ENCODE peak calls at places on chromosomes 16 and 17, in four cellular contexts. One of them, this sample, is unnamed.

GRCh38 chr16:77385481-77385880 is 49.4 kb downstream of the ADAMTS18 start:
- DNase-seq in CD8-positive, alpha-beta T cell: no peak
- DNase-seq in mesendoderm: no peak
- DNase-seq in lower lobe of right lung: no peak
- DNase-seq in this sample: no peak

GRCh38 chr17:69909389-69909788 is 165.6 kb upstream of the KCNJ16 start:
- DNase-seq in CD8-positive, alpha-beta T cell: no peak
- DNase-seq in lower lobe of right lung: no peak
- DNase-seq in mesendoderm: no peak
- DNase-seq in this sample: no peak

GRCh38 chr17:7882629-7883028 is 6.0 kb upstream of the CHD3 start:
- DNase-seq in mesendoderm: no peak
- DNase-seq in CD8-positive, alpha-beta T cell: no peak
- DNase-seq in lower lobe of right lung: no peak
- DNase-seq in this sample: no peak

GRCh38 chr17:60545465-60546191 is 19.6 kb upstream of the APPBP2 start:
- DNase-seq in mesendoderm: no peak
- DNase-seq in lower lobe of right lung: no peak
- DNase-seq in CD8-positive, alpha-beta T cell: no peak
- DNase-seq in this sample: no peak

GRCh38 chr16:76748698-76749097 is 442.3 kb upstream of the MON1B start:
- DNase-seq in CD8-positive, alpha-beta T cell: no peak
- DNase-seq in lower lobe of right lung: no peak
- DNase-seq in mesendoderm: no peak
- DNase-seq in this sample: no peak

GRCh38 chr16:2482181-2483107 is 7.5 kb downstream of the TBC1D24 start:
- DNase-seq in CD8-positive, alpha-beta T cell: no peak
- DNase-seq in mesendoderm: no peak
- DNase-seq in lower lobe of right lung: peak; percentile 47
- DNase-seq in this sample: no peak

GRCh38 chr17:36534117-36534880 is at the start of gene MYO19:
- DNase-seq in CD8-positive, alpha-beta T cell: no peak
- DNase-seq in lower lobe of right lung: peak; percentile 80
- DNase-seq in mesendoderm: peak; percentile 92
- DNase-seq in this sample: peak; percentile 74

GRCh38 chr17:43442711-43443110 is 41.1 kb upstream of the DHX8 start:
- DNase-seq in mesendoderm: no peak
- DNase-seq in lower lobe of right lung: no peak
- DNase-seq in CD8-positive, alpha-beta T cell: no peak
- DNase-seq in this sample: no peak

GRCh38 chr16:4053663-4054479 is 62.4 kb downstream of the ADCY9 start:
- DNase-seq in CD8-positive, alpha-beta T cell: no peak
- DNase-seq in lower lobe of right lung: peak; percentile 71
- DNase-seq in mesendoderm: no peak
- DNase-seq in this sample: no peak

GRCh38 chr16:69865701-69866100 is 85.4 kb upstream of the CLEC18A start:
- DNase-seq in mesendoderm: peak; percentile 48
- DNase-seq in lower lobe of right lung: no peak
- DNase-seq in CD8-positive, alpha-beta T cell: no peak
- DNase-seq in this sample: no peak

GRCh38 chr17:2723997-2724782 is 12.6 kb upstream of the CLUH start:
- DNase-seq in CD8-positive, alpha-beta T cell: no peak
- DNase-seq in lower lobe of right lung: no peak
- DNase-seq in mesendoderm: peak; percentile 94
- DNase-seq in this sample: no peak

GRCh38 chr17:50939795-50940684 is 73.9 kb upstream of the TOB1 start:
- DNase-seq in CD8-positive, alpha-beta T cell: no peak
- DNase-seq in mesendoderm: no peak
- DNase-seq in lower lobe of right lung: peak; percentile 35
- DNase-seq in this sample: no peak

GRCh38 chr17:71071837-71072236 is 902.5 kb downstream of the KCNJ2 start:
- DNase-seq in CD8-positive, alpha-beta T cell: no peak
- DNase-seq in lower lobe of right lung: no peak
- DNase-seq in mesendoderm: peak; percentile 42
- DNase-seq in this sample: no peak

GRCh38 chr16:3098459-3099394 is at the start of gene ZSCAN10:
- DNase-seq in lower lobe of right lung: no peak
- DNase-seq in mesendoderm: peak; percentile 89
- DNase-seq in CD8-positive, alpha-beta T cell: no peak
- DNase-seq in this sample: no peak

GRCh38 chr17:62933986-62934385 is 32.0 kb upstream of the TANC2 start:
- DNase-seq in lower lobe of right lung: peak; percentile 65
- DNase-seq in CD8-positive, alpha-beta T cell: no peak
- DNase-seq in mesendoderm: no peak
- DNase-seq in this sample: no peak

GRCh38 chr17:35896011-35896587 is 15.9 kb upstream of the CCL5 start:
- DNase-seq in CD8-positive, alpha-beta T cell: no peak
- DNase-seq in mesendoderm: no peak
- DNase-seq in lower lobe of right lung: no peak
- DNase-seq in this sample: no peak

GRCh38 chr17:19703106-19703775 is 13.1 kb downstream of the SLC47A2 start:
- DNase-seq in mesendoderm: no peak
- DNase-seq in lower lobe of right lung: peak; percentile 66
- DNase-seq in CD8-positive, alpha-beta T cell: no peak
- DNase-seq in this sample: no peak

GRCh38 chr17:10327640-10328039 is 45.2 kb downstream of the MYH13 start:
- DNase-seq in CD8-positive, alpha-beta T cell: peak; percentile 46
- DNase-seq in lower lobe of right lung: peak; percentile 80
- DNase-seq in mesendoderm: peak; percentile 88
- DNase-seq in this sample: peak; percentile 27

GRCh38 chr16:74778646-74779045 is 4.0 kb upstream of the FA2H start:
- DNase-seq in CD8-positive, alpha-beta T cell: no peak
- DNase-seq in mesendoderm: no peak
- DNase-seq in lower lobe of right lung: no peak
- DNase-seq in this sample: no peak

GRCh38 chr17:64001763-64002529 is 3.8 kb downstream of the PRR29 start:
- DNase-seq in CD8-positive, alpha-beta T cell: no peak
- DNase-seq in mesendoderm: no peak
- DNase-seq in lower lobe of right lung: peak; percentile 79
- DNase-seq in this sample: no peak

GRCh38 chr16:86185089-86185488 is 286.1 kb downstream of the IRF8 start:
- DNase-seq in lower lobe of right lung: no peak
- DNase-seq in CD8-positive, alpha-beta T cell: no peak
- DNase-seq in mesendoderm: no peak
- DNase-seq in this sample: no peak

GRCh38 chr17:60554377-60554788 is 28.3 kb upstream of the APPBP2 start:
- DNase-seq in lower lobe of right lung: peak; percentile 75
- DNase-seq in CD8-positive, alpha-beta T cell: no peak
- DNase-seq in mesendoderm: no peak
- DNase-seq in this sample: no peak

GRCh38 chr16:50059669-50060068 is 6.1 kb upstream of the HEATR3 start:
- DNase-seq in mesendoderm: no peak
- DNase-seq in CD8-positive, alpha-beta T cell: no peak
- DNase-seq in lower lobe of right lung: no peak
- DNase-seq in this sample: no peak

GRCh38 chr16:12257926-12258561 is 281.5 kb downstream of the SNX29 start:
- DNase-seq in CD8-positive, alpha-beta T cell: no peak
- DNase-seq in lower lobe of right lung: no peak
- DNase-seq in mesendoderm: peak; percentile 56
- DNase-seq in this sample: no peak

DNA sequence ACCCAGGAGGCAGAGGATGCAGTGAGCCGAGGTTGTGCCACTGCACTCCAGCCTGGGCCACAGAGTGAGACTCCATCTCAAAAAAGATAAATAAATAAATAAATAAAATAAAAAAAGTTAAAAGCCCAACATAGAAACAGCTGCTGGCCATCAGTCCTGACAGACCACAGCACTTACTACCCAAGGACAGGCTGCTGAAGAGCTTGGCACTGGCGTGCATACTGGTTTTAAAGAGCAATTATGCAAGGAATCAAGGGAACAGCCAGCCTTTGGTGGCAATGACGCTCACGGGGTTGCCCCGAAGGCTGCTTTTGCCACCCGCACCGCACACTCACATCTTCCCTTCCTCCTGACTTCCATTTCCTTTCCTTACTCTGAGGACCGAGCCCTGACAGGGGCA is 4.2 kb downstream of the PLD6 start:
- DNase-seq in CD8-positive, alpha-beta T cell: no peak
- DNase-seq in mesendoderm: no peak
- DNase-seq in lower lobe of right lung: no peak
- DNase-seq in this sample: no peak
- H3K27ac ChIP-seq in CD8-positive, alpha-beta T cell: no peak overlapping the region
- H3K27ac ChIP-seq in mesendoderm: no peak overlapping the region
- H3K27ac ChIP-seq in lower lobe of right lung: no peak overlapping the region
- H3K27ac ChIP-seq in this sample: no peak overlapping the region

GRCh38 chr17:49752508-49752907 is 11.4 kb downstream of the FAM117A start:
- DNase-seq in CD8-positive, alpha-beta T cell: no peak
- DNase-seq in mesendoderm: no peak
- DNase-seq in lower lobe of right lung: no peak
- DNase-seq in this sample: no peak
- H3K4me1 ChIP-seq in CD8-positive, alpha-beta T cell: peaks cover 82% of the 10 kb centered on the region
- H3K4me1 ChIP-seq in mesendoderm: no peaks in the 10 kb centered on the region
- H3K4me1 ChIP-seq in lower lobe of right lung: peaks cover 26% of the 10 kb centered on the region
- H3K4me1 ChIP-seq in this sample: peaks cover 91% of the 10 kb centered on the region

GRCh38 chr16:89957214-89957785 is 8.7 kb downstream of the DEF8 start:
- DNase-seq in mesendoderm: no peak
- DNase-seq in CD8-positive, alpha-beta T cell: no peak
- DNase-seq in lower lobe of right lung: no peak
- DNase-seq in this sample: no peak
- H3K27ac ChIP-seq in mesendoderm: no peak overlapping the region
- H3K27ac ChIP-seq in CD8-positive, alpha-beta T cell: no peak overlapping the region
- H3K27ac ChIP-seq in lower lobe of right lung: peak overlapping the region; percentile 64
- H3K27ac ChIP-seq in this sample: no peak overlapping the region

GRCh38 chr16:30665830-30666190 is 7.6 kb downstream of the FBRS start:
- DNase-seq in mesendoderm: no peak
- DNase-seq in CD8-positive, alpha-beta T cell: no peak
- DNase-seq in lower lobe of right lung: no peak
- DNase-seq in this sample: no peak

GRCh38 chr16:30665155-30665829 is 7.1 kb downstream of the FBRS start:
- DNase-seq in mesendoderm: no peak
- DNase-seq in lower lobe of right lung: no peak
- DNase-seq in CD8-positive, alpha-beta T cell: no peak
- DNase-seq in this sample: no peak

GRCh38 chr16:30668393-30668792 is 10.2 kb downstream of the FBRS start:
- DNase-seq in lower lobe of right lung: no peak
- DNase-seq in mesendoderm: no peak
- DNase-seq in CD8-positive, alpha-beta T cell: no peak
- DNase-seq in this sample: no peak

GRCh38 chr16:30667361-30667905 is 9.2 kb downstream of the FBRS start:
- DNase-seq in CD8-positive, alpha-beta T cell: no peak
- DNase-seq in lower lobe of right lung: no peak
- DNase-seq in mesendoderm: no peak
- DNase-seq in this sample: no peak

GRCh38 chr16:30666681-30667080 is 8.4 kb downstream of the FBRS start:
- DNase-seq in lower lobe of right lung: no peak
- DNase-seq in mesendoderm: no peak
- DNase-seq in CD8-positive, alpha-beta T cell: no peak
- DNase-seq in this sample: no peak
- H3K4me1 ChIP-seq in lower lobe of right lung: peaks cover 23% of the 10 kb centered on the region
- H3K4me1 ChIP-seq in mesendoderm: no peaks in the 10 kb centered on the region
- H3K4me1 ChIP-seq in CD8-positive, alpha-beta T cell: peaks cover 24% of the 10 kb centered on the region
- H3K4me1 ChIP-seq in this sample: peaks cover 20% of the 10 kb centered on the region

GRCh38 chr16:506246-506546 is 21.3 kb upstream of the CAPN15 start:
- DNase-seq in lower lobe of right lung: no peak
- DNase-seq in CD8-positive, alpha-beta T cell: no peak
- DNase-seq in mesendoderm: no peak
- DNase-seq in this sample: no peak

GRCh38 chr16:502179-502943 is 25.2 kb upstream of the CAPN15 start:
- DNase-seq in mesendoderm: no peak
- DNase-seq in CD8-positive, alpha-beta T cell: no peak
- DNase-seq in lower lobe of right lung: no peak
- DNase-seq in this sample: no peak

GRCh38 chr16:503150-504071 is 24.1 kb upstream of the CAPN15 start:
- DNase-seq in CD8-positive, alpha-beta T cell: no peak
- DNase-seq in lower lobe of right lung: no peak
- DNase-seq in mesendoderm: no peak
- DNase-seq in this sample: no peak

GRCh38 chr16:507996-508395 is 19.5 kb upstream of the CAPN15 start:
- DNase-seq in mesendoderm: no peak
- DNase-seq in CD8-positive, alpha-beta T cell: no peak
- DNase-seq in lower lobe of right lung: no peak
- DNase-seq in this sample: no peak

DNA sequence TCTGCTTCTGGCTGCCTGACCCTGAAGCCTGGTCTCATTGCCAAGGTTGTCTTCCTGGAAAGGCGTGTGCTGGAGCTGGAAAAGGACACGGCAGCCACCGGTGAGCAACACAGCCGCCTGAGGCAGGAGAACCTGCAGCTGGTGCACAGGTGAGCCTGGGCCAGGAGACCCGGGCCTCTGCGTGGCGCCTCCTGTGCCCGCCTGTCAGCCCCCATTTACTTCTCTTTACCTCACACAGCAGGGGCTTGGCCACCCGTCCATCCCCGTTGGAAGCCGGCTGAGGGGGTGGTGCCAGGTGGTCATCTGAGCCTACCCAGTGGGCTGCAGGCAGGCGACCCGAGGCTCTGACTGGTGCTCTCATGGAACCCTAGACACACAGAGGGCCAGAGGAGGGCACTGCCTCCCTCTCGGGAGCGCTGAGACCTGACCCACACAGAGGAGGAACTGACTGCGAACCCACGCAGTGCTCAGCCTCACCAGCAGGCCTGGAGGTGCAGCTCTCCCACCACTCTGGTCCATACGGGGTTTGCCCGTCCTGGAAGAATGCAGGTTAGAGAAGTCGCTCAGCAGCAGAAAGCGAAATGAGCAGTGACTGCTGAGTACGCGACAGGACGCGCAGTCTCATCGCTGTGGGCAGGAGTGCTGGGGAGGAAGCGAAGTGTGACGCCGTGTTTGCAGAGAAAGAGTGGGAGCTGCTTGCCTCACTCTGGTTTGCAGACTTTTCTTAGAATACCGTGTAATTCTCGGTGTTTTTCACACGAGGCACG is 21.9 kb upstream of the CAPN15 start:
- DNase-seq in mesendoderm: no peak
- DNase-seq in CD8-positive, alpha-beta T cell: no peak
- DNase-seq in lower lobe of right lung: no peak
- DNase-seq in this sample: no peak
- H3K27ac ChIP-seq in mesendoderm: no peak overlapping the region
- H3K27ac ChIP-seq in CD8-positive, alpha-beta T cell: no peak overlapping the region
- H3K27ac ChIP-seq in lower lobe of right lung: no peak overlapping the region
- H3K27ac ChIP-seq in this sample: no peak overlapping the region

DNA sequence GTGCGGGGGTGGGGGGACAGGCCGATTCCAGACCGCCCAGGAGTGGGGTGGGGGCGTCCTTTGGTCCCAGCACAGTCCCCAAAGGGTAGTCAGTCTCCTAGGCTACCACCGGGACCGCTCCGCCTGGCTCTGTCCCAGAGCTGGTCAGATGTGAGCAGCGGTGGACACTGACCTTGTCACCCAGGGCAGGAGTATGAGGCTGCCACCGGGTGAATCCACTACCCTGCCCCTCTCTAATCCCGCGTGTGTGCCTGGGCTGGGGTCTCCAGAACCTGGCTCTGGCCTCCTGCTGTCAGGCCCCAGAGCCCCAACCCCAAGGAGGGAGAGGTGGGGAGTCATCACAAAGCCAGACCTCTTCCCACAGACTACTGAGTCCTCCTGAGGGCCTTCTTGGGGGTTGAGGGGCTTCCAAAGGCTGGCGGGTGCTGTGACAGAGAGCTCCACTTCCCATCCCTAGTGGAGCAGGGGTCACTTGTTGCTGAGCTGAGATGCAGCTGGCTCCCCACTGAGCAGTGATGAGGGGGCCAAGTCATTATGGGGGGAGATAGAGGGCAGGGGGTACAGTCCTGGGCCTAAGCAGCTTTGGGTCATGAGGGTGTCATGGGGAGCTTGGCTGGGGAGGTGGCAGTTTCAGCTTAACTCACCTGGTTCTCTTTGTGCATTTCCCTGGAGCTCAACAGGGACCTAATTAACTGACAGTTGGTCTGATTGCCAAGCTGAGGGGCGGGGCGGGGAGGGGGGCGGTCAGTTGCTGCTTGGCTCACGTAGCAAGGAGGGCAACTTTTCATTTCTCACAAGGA is 1.2 kb downstream of the PPP1R1B start:
- DNase-seq in CD8-positive, alpha-beta T cell: no peak
- DNase-seq in mesendoderm: no peak
- DNase-seq in lower lobe of right lung: no peak
- DNase-seq in this sample: no peak
- H3K4me1 ChIP-seq in CD8-positive, alpha-beta T cell: peaks cover 20% of the 10 kb centered on the region
- H3K4me1 ChIP-seq in mesendoderm: peaks cover 7% of the 10 kb centered on the region
- H3K4me1 ChIP-seq in lower lobe of right lung: peaks cover 16% of the 10 kb centered on the region
- H3K4me1 ChIP-seq in this sample: peaks cover 21% of the 10 kb centered on the region